ENCODE peak calls at places on chromosomes 11 and 22, in ten cellular contexts. G is prostate gland, N is Right ventricle myocardium superior, D is NCI-H1694 treated with DMSO at 0.1 percent for 48 hours, J is GM12865, M is GM04503, I is GM12864, X is BE2C, C is NCI-H82, L is ovary. V is an unnamed sample.

GRCh38 chr11:61756452-61757212 is 4.2 kb downstream of the MYRF start:
- DNase-seq in L (no peak), J (peak; percentile 54), G (no peak), N (no peak), C (no peak), M (no peak), I (no peak), X (no peak), D (no peak), V (no peak)

GRCh38 chr22:17672417-17672991 is 33.9 kb downstream of the BCL2L13 start:
- DNase-seq in G (no peak), L (no peak), N (no peak), J (no peak), I (no peak), C (peak; percentile 27), D (peak; percentile 13), M (no peak), X (peak; percentile 24), V (no peak)

GRCh38 chr11:27317751-27318150 is 45.3 kb downstream of the CCDC34 start:
- DNase-seq in I (no peak), D (no peak), N (no peak), M (no peak), L (no peak), G (no peak), X (no peak), C (peak; percentile 7), J (no peak), V (no peak)

GRCh38 chr11:61460474-61460881 is 30.6 kb downstream of the SDHAF2 start:
- DNase-seq in J (no peak), M (no peak), X (no peak), L (no peak), G (no peak), C (no peak), D (no peak), I (no peak), N (no peak), V (peak; percentile 68)

GRCh38 chr22:49525776-49526535 is 301.7 kb downstream of the BRD1 start:
- DNase-seq in D (no peak), I (no peak), X (no peak), G (no peak), N (no peak), M (no peak), J (no peak), C (no peak), L (no peak), V (no peak)

GRCh38 chr11:118193910-118194566 is 17.6 kb upstream of the SCN2B start:
- DNase-seq in I (no peak), J (peak; percentile 67), X (no peak), G (no peak), N (no peak), C (no peak), D (no peak), M (no peak), L (no peak), V (no peak)

GRCh38 chr11:121421149-121421906 is 30.8 kb upstream of the SORL1 start:
- DNase-seq in L (no peak), D (no peak), G (no peak), C (peak; percentile 28), X (no peak), M (no peak), J (peak; percentile 34), I (no peak), N (no peak), V (no peak)

GRCh38 chr11:74106125-74106524 is 64.7 kb downstream of the C2CD3 start:
- DNase-seq in X (no peak), M (no peak), L (no peak), I (no peak), G (no peak), C (no peak), D (no peak), N (no peak), J (no peak), V (no peak)

GRCh38 chr11:370087-370941 is 1.0 kb downstream of the B4GALNT4 start:
- DNase-seq in X (no peak), C (peak; percentile 39), L (no peak), M (no peak), J (no peak), I (no peak), D (no peak), N (peak; percentile 40), G (no peak), V (peak; percentile 59)

GRCh38 chr22:42202669-42203068 is 67.8 kb downstream of the TCF20 start:
- DNase-seq in J (no peak), N (no peak), I (no peak), G (no peak), X (no peak), C (no peak), D (no peak), L (no peak), M (no peak), V (no peak)

GRCh38 chr22:44682556-44683168 is 19.3 kb upstream of the PRR5 start:
- DNase-seq in D (no peak), I (no peak), G (no peak), M (no peak), X (no peak), N (no peak), J (no peak), L (no peak), C (peak; percentile 21), V (no peak)

GRCh38 chr11:18203723-18204122 is 31.1 kb downstream of the MRGPRX4 start:
- DNase-seq in N (no peak), J (peak; percentile 32), X (peak; percentile 16), L (no peak), G (no peak), C (peak; percentile 45), I (no peak), M (no peak), D (peak; percentile 2), V (peak; percentile 82)

GRCh38 chr11:64222651-64223000 is 3.4 kb downstream of the TRPT1 start:
- DNase-seq in X (no peak), M (no peak), D (no peak), G (no peak), I (no peak), L (no peak), J (peak; percentile 10), C (no peak), N (no peak), V (no peak)

GRCh38 chr11:128161994-128162393 is 425.4 kb downstream of the ETS1 start:
- DNase-seq in D (peak; percentile 1), C (no peak), L (no peak), X (no peak), G (no peak), N (no peak), J (no peak), M (no peak), I (no peak), V (no peak)

GRCh38 chr22:25488244-25489020 is 76.0 kb upstream of the GRK3 start:
- DNase-seq in J (no peak), N (peak; percentile 73), C (peak; percentile 23), X (peak; percentile 78), I (no peak), G (peak; percentile 27), L (peak; percentile 79), M (peak; percentile 11), D (no peak), V (no peak)

GRCh38 chr22:17601031-17601430 is 27.5 kb downstream of the ATP6V1E1 start:
- DNase-seq in N (no peak), L (no peak), M (no peak), D (no peak), J (no peak), G (peak; percentile 21), C (no peak), I (no peak), X (no peak), V (no peak)

GRCh38 chr22:32932176-32932575 is 126.0 kb downstream of the SYN3 start:
- DNase-seq in J (no peak), M (peak; percentile 31), N (no peak), G (no peak), X (no peak), D (no peak), C (no peak), L (no peak), I (no peak), V (no peak)

GRCh38 chr22:42926034-42926433 is 69.0 kb upstream of the ARFGAP3 start:
- DNase-seq in X (no peak), D (no peak), L (no peak), M (no peak), J (no peak), C (no peak), G (peak; percentile 77), N (no peak), I (no peak), V (no peak)

GRCh38 chr11:77175869-77176539 is 48.0 kb downstream of the MYO7A start:
- DNase-seq in I (no peak), D (no peak), C (no peak), L (no peak), N (peak; percentile 77), X (no peak), M (no peak), G (no peak), J (peak; percentile 10), V (no peak)

GRCh38 chr11:93905384-93905783 is 55.0 kb upstream of the VSTM5 start:
- DNase-seq in D (no peak), I (no peak), N (no peak), L (no peak), J (no peak), X (no peak), C (no peak), M (peak; percentile 34), G (no peak), V (no peak)

GRCh38 chr11:107705027-107705426 is 6.8 kb downstream of the SLN start:
- DNase-seq in G (no peak), J (no peak), C (no peak), X (no peak), D (no peak), N (no peak), M (peak; percentile 84), I (no peak), L (no peak), V (no peak)

GRCh38 chr11:5815534-5815933 is 6.8 kb downstream of the OR52N2 start:
- DNase-seq in G (no peak), M (no peak), C (no peak), J (no peak), D (no peak), L (no peak), I (no peak), N (no peak), X (no peak), V (no peak)

GRCh38 chr11:7595016-7595869 is 78.1 kb downstream of the CYB5R2 start:
- DNase-seq in I (no peak), M (no peak), N (no peak), J (no peak), D (no peak), G (no peak), L (no peak), C (peak; percentile 79), X (no peak), V (no peak)

GRCh38 chr11:68371176-68372041 is 59.0 kb downstream of the LRP5 start:
- DNase-seq in I (no peak), J (peak; percentile 69), M (no peak), C (no peak), N (peak; percentile 72), G (no peak), X (no peak), D (no peak), L (no peak), V (no peak)

GRCh38 chr11:76233936-76234703 is 27.8 kb upstream of the WNT11 start:
- DNase-seq in L (peak; percentile 73), X (peak; percentile 54), D (no peak), N (peak; percentile 72), I (peak; percentile 41), J (peak; percentile 88), G (no peak), C (peak; percentile 51), M (no peak), V (no peak)

GRCh38 chr11:128520206-128520885 is 67.0 kb downstream of the ETS1 start:
- DNase-seq in N (no peak), X (no peak), I (no peak), L (no peak), M (no peak), C (no peak), D (no peak), J (no peak), G (no peak), V (no peak)

GRCh38 chr11:17347676-17348075 is 3.9 kb upstream of the NCR3LG1 start:
- DNase-seq in G (no peak), D (no peak), J (no peak), I (no peak), C (no peak), X (no peak), N (no peak), L (no peak), M (no peak), V (no peak)

GRCh38 chr11:118295834-118296454 is 8.6 kb upstream of the CD3E start:
- DNase-seq in J (peak; percentile 54), G (peak; percentile 28), D (no peak), C (peak; percentile 38), M (no peak), L (no peak), N (no peak), X (no peak), I (no peak), V (no peak)